ENCODE peak calls at places on chromosome 17, in six cellular contexts. O is GM10248, X is mucosa of descending colon, P is BJ, B is AG09309, Q is Peyer's patch. F is an unnamed sample.

GRCh38 chr17:39110435-39111136 is 40.9 kb downstream of the PLXDC1 start:
- DNase-seq in O (no peak), B (no peak), X (no peak), P (no peak), Q (no peak), F (no peak)

GRCh38 chr17:72514888-72515287 is 394.1 kb downstream of the SOX9 start:
- DNase-seq in X (no peak), P (no peak), O (no peak), B (no peak), Q (no peak), F (no peak)

GRCh38 chr17:48456584-48456983 is 26.6 kb upstream of the SKAP1 start:
- DNase-seq in O (no peak), B (no peak), Q (no peak), P (no peak), X (no peak), F (no peak)

GRCh38 chr17:47685556-47686275 is 8.2 kb upstream of the TBKBP1 start:
- DNase-seq in X (no peak), O (no peak), P (no peak), B (no peak), Q (no peak), F (no peak)

GRCh38 chr17:1710807-1711553 is 803 bp upstream of the TLCD2 start:
- DNase-seq in P (no peak), B (no peak), Q (no peak), O (no peak), X (no peak), F (no peak)

GRCh38 chr17:9239821-9240658 is 218.7 kb downstream of the NTN1 start:
- DNase-seq in X (peak; percentile 84), O (peak; percentile 94), Q (peak; percentile 63), P (no peak), B (no peak), F (peak; percentile 30)

GRCh38 chr17:39152134-39152884 is 872 bp upstream of the PLXDC1 start:
- DNase-seq in Q (peak; percentile 23), O (no peak), P (no peak), B (no peak), X (no peak), F (no peak)

GRCh38 chr17:79842656-79843474 is 3.6 kb upstream of the CBX4 start:
- DNase-seq in B (no peak), Q (no peak), O (no peak), P (no peak), X (no peak), F (no peak)

GRCh38 chr17:5241861-5242671 is 7.4 kb upstream of the SCIMP start:
- DNase-seq in B (no peak), Q (peak; percentile 55), X (no peak), O (peak; percentile 74), P (no peak), F (no peak)

GRCh38 chr17:42929497-42929844 is 28.9 kb downstream of the G6PC1 start:
- DNase-seq in O (no peak), X (no peak), P (no peak), B (no peak), Q (no peak), F (no peak)
- TF ChIP-seq CTCF in O (no peak), X (no peak), P (no peak), B (no peak), Q (no peak), F (no peak)

DNA sequence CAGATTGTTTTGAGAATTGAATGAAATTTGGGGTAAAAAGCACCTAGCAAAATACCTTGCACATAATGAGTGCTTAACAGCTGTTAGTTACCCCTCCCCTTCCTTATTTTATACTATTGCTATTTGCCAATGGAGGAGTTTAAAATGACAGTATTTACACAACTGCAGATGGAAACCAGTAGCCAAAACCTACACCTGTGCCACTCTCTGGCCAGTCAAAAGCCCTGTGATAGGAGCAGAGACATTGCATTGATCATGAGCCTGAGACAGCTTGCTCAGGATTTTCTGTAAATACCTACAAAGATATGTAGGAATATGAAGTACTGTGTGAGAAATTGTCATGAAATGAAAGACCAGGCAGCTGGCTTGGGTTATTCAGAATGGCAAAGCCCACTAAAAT is 115.3 kb upstream of the HLF start:
- DNase-seq in X (no peak), B (no peak), Q (no peak), P (no peak), O (no peak), F (no peak)
- TF ChIP-seq CTCF in X (no peak), B (no peak), Q (no peak), P (no peak), O (no peak), F (no peak)

GRCh38 chr17:7216242-7217112 is 3.2 kb downstream of the DLG4 start:
- DNase-seq in B (no peak), X (no peak), Q (no peak), O (no peak), P (no peak), F (no peak)

GRCh38 chr17:7213895-7214299 is 5.7 kb downstream of the DLG4 start:
- DNase-seq in B (no peak), X (peak; percentile 45), O (no peak), P (no peak), Q (no peak), F (no peak)

GRCh38 chr17:7215136-7215638 is 4.4 kb downstream of the DLG4 start:
- DNase-seq in B (no peak), O (no peak), Q (no peak), P (no peak), X (no peak), F (no peak)

GRCh38 chr17:7215652-7216139 is 3.9 kb downstream of the DLG4 start:
- DNase-seq in P (no peak), Q (no peak), B (no peak), X (no peak), O (no peak), F (no peak)

DNA sequence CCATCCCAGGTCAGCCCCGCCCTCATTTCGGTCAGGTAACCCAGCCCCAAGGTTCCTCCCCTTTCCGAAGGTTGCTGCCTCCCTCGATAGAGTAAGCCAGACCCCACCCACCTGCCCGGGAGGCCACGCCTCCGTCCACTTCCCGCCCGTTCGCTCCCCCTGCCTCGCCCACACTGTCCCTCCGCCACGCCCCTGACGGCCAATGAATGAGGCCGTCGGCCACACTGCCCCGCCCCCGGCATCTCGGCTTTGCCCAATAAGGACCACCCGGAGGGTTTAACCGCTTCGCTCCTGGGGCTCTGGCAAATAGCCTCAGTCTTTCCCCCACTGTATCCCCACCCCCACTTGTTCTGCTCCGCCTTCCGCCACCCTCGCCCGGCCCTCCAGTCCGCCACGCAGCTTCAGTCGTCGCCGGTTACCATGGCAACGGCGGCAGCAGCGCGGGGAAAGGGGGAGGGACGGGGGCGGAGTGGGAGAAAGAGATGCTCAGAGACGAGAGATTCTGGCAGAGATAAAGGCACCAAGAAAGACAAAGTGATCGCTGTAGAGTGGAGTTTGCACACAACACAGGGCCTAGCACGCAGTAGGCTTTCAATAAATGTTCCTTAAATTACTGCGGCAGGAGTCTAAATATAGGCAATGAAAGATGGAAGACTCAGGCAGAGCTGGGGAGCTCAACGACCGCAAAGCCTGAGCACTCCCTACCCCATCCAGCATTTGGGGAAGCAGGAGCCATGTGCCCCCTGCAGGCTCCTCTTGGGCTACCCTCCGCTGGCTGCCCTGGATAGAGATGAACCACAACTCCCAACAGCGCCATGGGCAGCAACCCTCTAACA is 5.1 kb downstream of the DLG4 start:
- DNase-seq in B (peak; percentile 84), Q (peak; percentile 99), O (peak; percentile 97), P (peak; percentile 71), X (peak; percentile 99), F (peak; percentile 89)
- TF ChIP-seq CTCF in B (peak; percentile 70), Q (peak; percentile 44), O (peak; percentile 32), P (peak; percentile 71), X (peak; percentile 31), F (peak; percentile 60)

GRCh38 chr17:82452162-82452561 is 1.6 kb upstream of the CYBC1 start:
- DNase-seq in Q (no peak), P (no peak), B (no peak), O (no peak), X (no peak), F (no peak)

GRCh38 chr17:82446649-82447048 is 3.9 kb downstream of the CYBC1 start:
- DNase-seq in P (no peak), B (no peak), O (no peak), Q (no peak), X (no peak), F (no peak)

GRCh38 chr17:82449883-82450356 is 632 bp downstream of the CYBC1 start:
- DNase-seq in Q (peak; percentile 43), B (no peak), X (peak; percentile 57), O (no peak), P (no peak), F (no peak)

GRCh38 chr17:82450357-82451106 is at the start of gene CYBC1:
- DNase-seq in Q (peak; percentile 93), O (peak; percentile 91), P (peak; percentile 65), B (peak; percentile 73), X (peak; percentile 96), F (peak; percentile 89)

DNA sequence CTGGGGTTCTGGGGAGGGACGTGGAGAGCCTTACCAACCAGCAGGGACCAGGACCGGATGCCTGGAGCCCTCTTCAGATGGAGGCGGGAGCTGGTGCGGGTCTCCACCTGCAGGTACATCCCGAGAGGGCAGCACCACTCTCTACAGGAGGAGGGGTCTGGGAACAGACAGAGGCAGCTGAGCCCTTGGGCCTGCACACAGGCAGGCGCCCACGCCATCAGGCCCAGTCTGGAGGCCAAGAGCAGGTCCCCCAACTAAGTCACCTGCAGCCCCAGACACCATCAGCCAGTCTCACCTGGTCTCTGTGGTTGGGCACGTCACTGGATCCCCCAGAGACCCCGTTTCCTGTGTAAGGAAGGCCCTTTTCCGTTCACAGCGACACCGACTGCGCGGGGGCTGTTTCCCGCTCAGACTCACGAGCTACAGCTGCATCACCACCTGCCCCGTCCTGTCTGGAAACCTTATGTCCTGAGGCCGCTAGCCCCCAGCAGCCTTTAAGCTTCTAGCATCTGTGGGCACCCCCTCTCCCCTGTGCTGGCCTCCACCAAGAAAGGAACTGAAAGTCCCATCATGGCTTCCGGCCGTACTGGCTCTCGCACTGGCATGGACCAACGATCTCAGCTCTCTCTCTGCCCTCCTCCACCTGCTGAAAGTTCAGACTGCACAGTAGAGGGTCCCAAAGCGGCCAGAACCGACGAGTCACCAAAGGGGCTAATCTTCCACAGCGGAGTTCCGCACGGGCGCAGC is 1.2 kb downstream of the CYBC1 start:
- DNase-seq in Q (peak; percentile 98), O (peak; percentile 79), B (no peak), P (no peak), X (peak; percentile 89), F (no peak)
- TF ChIP-seq CTCF in Q (no peak), O (no peak), B (no peak), P (no peak), X (no peak), F (no peak)

DNA sequence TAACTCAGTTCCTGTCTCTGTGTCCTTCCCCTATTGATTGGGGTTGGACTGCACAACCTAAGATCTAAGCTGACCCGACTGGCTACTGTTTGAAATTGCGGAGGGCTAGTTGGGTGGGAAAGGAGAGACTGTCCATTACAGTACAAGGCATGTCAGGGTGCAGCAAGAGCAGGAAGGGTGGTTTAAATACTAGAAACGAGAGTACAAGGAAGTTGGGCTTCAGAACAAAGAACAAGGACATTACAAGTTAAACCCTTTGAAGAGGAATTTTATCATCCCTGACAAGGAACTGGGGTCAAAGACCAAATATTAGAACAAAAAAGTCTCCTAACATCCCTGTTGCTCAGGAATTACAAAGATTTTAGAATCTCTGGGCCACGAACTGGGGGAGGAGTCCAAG is 224.2 kb upstream of the CACNG5 start:
- DNase-seq in Q (no peak), P (no peak), X (no peak), O (no peak), B (no peak), F (no peak)
- TF ChIP-seq CTCF in Q (no peak), P (no peak), X (no peak), O (no peak), B (no peak), F (no peak)

GRCh38 chr17:63786961-63787711 is 13.2 kb downstream of the DDX42 start:
- DNase-seq in X (no peak), P (no peak), B (no peak), Q (no peak), O (no peak), F (no peak)
- TF ChIP-seq CTCF in X (no peak), P (no peak), B (no peak), Q (no peak), O (no peak), F (no peak)

GRCh38 chr17:45138911-45139532 is 3.5 kb downstream of the ACBD4 start:
- DNase-seq in Q (no peak), X (no peak), B (no peak), P (no peak), O (no peak), F (no peak)
- TF ChIP-seq CTCF in Q (no peak), X (no peak), B (no peak), P (no peak), O (no peak), F (no peak)

F was measured in AG09319.